ENCODE peak calls at places on chromosome 7, in four cellular contexts. A is NCI-H1417; M is activated naive CD4-positive, alpha-beta T cell treated with Interleukin-2 at 50 U/mL for 16 hours; K is NCI-H524. E is an unnamed sample.

GRCh38 chr7:134690016-134690415 is 43.4 kb downstream of the BPGM start:
- DNase-seq in A (peak; percentile 27), M (no peak), K (peak; percentile 30), E (no peak)

GRCh38 chr7:142263598-142264380 is 5.9 kb upstream of the PRSS58 start:
- DNase-seq in A (no peak), M (no peak), K (no peak), E (no peak)

GRCh38 chr7:1042161-1042833 is 2.0 kb upstream of the GPR146 start:
- DNase-seq in A (no peak), M (no peak), K (no peak), E (no peak)

GRCh38 chr7:37462120-37462519 is 13.5 kb upstream of the ELMO1 start:
- DNase-seq in A (no peak), M (no peak), K (no peak), E (no peak)

GRCh38 chr7:158396982-158397862 is 190.4 kb downstream of the PTPRN2 start:
- DNase-seq in A (peak; percentile 40), M (no peak), K (no peak), E (no peak)

GRCh38 chr7:16721541-16721940 is 32.0 kb upstream of the TSPAN13 start:
- DNase-seq in A (no peak), M (no peak), K (peak; percentile 39), E (no peak)

GRCh38 chr7:1554332-1555045 is 1.5 kb downstream of the TMEM184A start:
- DNase-seq in A (no peak), M (no peak), K (no peak), E (no peak)

GRCh38 chr7:142477079-142477651 is 219.3 kb upstream of the PRSS58 start:
- DNase-seq in A (no peak), M (no peak), K (no peak), E (no peak)

GRCh38 chr7:101828308-101829020 is 11.0 kb downstream of the CUX1 start:
- DNase-seq in A (no peak), M (no peak), K (no peak), E (no peak)

GRCh38 chr7:115356139-115356746 is 434.3 kb downstream of the MDFIC start:
- DNase-seq in A (peak; percentile 39), M (no peak), K (peak; percentile 2), E (peak; percentile 28)

GRCh38 chr7:138166681-138167080 is 90.4 kb downstream of the AKR1D1 start:
- DNase-seq in A (no peak), M (no peak), K (no peak), E (no peak)

GRCh38 chr7:157401567-157402387 is 65.0 kb downstream of the DNAJB6 start:
- DNase-seq in A (no peak), M (no peak), K (no peak), E (no peak)